ENCODE peak calls at places on chromosomes 4 and X, in eight cellular contexts. P is ovary, F is IMR-90, Q is foreskin keratinocyte, O is upper lobe of left lung, C is aorta, D is right cardiac atrium, V is breast epithelium. L is an unnamed sample.

GRCh38 chr4:1414831-1415680 is 8.8 kb upstream of the NKX1-1 start:
- DNase-seq in P (no peak), F (no peak), Q (no peak), O (peak; percentile 66), C (peak; percentile 72), D (no peak), V (no peak), L (no peak)

GRCh38 chrX:46204721-46205422 is 340.3 kb downstream of the ZNF674 start:
- DNase-seq in P (no peak), F (no peak), Q (no peak), O (no peak), C (no peak), D (no peak), V (no peak), L (no peak)

GRCh38 chr4:34422472-34422871 is 1821.8 kb downstream of the ARAP2 start:
- DNase-seq in P (no peak), F (no peak), Q (no peak), O (no peak), C (no peak), D (no peak), V (no peak), L (no peak)

GRCh38 chr4:124329134-124329533 is 383.4 kb downstream of the ANKRD50 start:
- DNase-seq in P (no peak), F (no peak), Q (no peak), O (no peak), C (no peak), D (no peak), V (no peak), L (no peak)

GRCh38 chr4:177419416-177419815 is 22.8 kb downstream of the AGA start:
- DNase-seq in P (no peak), F (no peak), Q (no peak), O (no peak), C (no peak), D (no peak), V (no peak), L (no peak)

GRCh38 chr4:42306221-42307109 is 90.8 kb upstream of the SHISA3 start:
- DNase-seq in P (no peak), F (no peak), Q (no peak), O (no peak), C (no peak), D (peak; percentile 25), V (no peak), L (no peak)

GRCh38 chr4:16267639-16268038 is 41.4 kb upstream of the TAPT1 start:
- DNase-seq in P (no peak), F (no peak), Q (no peak), O (no peak), C (no peak), D (no peak), V (no peak), L (no peak)

GRCh38 chr4:153083447-153083921 is 120.8 kb upstream of the TRIM2 start:
- DNase-seq in P (peak; percentile 37), F (peak; percentile 78), Q (peak; percentile 49), O (no peak), C (no peak), D (peak; percentile 27), V (peak; percentile 62), L (peak; percentile 85)

GRCh38 chr4:113885291-113885690 is 94.2 kb downstream of the ARSJ start:
- DNase-seq in P (no peak), F (no peak), Q (no peak), O (no peak), C (no peak), D (no peak), V (no peak), L (no peak)

GRCh38 chrX:111168314-111168713 is 72.3 kb downstream of the PAK3 start:
- DNase-seq in P (no peak), F (peak; percentile 0), Q (no peak), O (no peak), C (no peak), D (no peak), V (no peak), L (no peak)

GRCh38 chr4:1928356-1929235 is 57.4 kb downstream of the NSD2 start:
- DNase-seq in P (no peak), F (peak; percentile 27), Q (no peak), O (no peak), C (no peak), D (no peak), V (no peak), L (no peak)

GRCh38 chr4:79514637-79515320 is 106.8 kb upstream of the GK2 start:
- DNase-seq in P (no peak), F (no peak), Q (no peak), O (no peak), C (no peak), D (no peak), V (peak; percentile 17), L (no peak)

GRCh38 chr4:5280845-5281244 is 229.6 kb downstream of the STK32B start:
- DNase-seq in P (no peak), F (no peak), Q (no peak), O (no peak), C (no peak), D (no peak), V (no peak), L (no peak)
- H3K27ac ChIP-seq in P (no peak overlapping the region), F (no peak overlapping the region), Q (no peak overlapping the region), O (no peak overlapping the region), C (no peak overlapping the region), D (no peak overlapping the region), V (no peak overlapping the region), L (no peak overlapping the region)

GRCh38 chr4:167642250-167642649 is 408.0 kb upstream of the SPOCK3 start:
- DNase-seq in P (no peak), F (no peak), Q (no peak), O (no peak), C (no peak), D (no peak), V (no peak), L (no peak)
- H3K27ac ChIP-seq in P (no peak overlapping the region), F (no peak overlapping the region), Q (no peak overlapping the region), O (no peak overlapping the region), C (no peak overlapping the region), D (no peak overlapping the region), V (no peak overlapping the region), L (no peak overlapping the region)

GRCh38 chr4:118968813-118969212 is 80.2 kb downstream of the SYNPO2 start:
- DNase-seq in P (no peak), F (no peak), Q (no peak), O (no peak), C (no peak), D (no peak), V (no peak), L (no peak)

GRCh38 chr4:118967393-118967792 is 78.7 kb downstream of the SYNPO2 start:
- DNase-seq in P (peak; percentile 41), F (peak; percentile 81), Q (no peak), O (no peak), C (no peak), D (no peak), V (peak; percentile 40), L (no peak)

GRCh38 chr4:118964891-118965411 is 76.3 kb downstream of the SYNPO2 start:
- DNase-seq in P (peak; percentile 41), F (peak; percentile 70), Q (no peak), O (no peak), C (no peak), D (peak; percentile 27), V (no peak), L (no peak)

GRCh38 chr4:118969359-118969758 is 80.7 kb downstream of the SYNPO2 start:
- DNase-seq in P (peak; percentile 80), F (peak; percentile 82), Q (no peak), O (no peak), C (peak; percentile 77), D (peak; percentile 57), V (peak; percentile 71), L (no peak)

DNA sequence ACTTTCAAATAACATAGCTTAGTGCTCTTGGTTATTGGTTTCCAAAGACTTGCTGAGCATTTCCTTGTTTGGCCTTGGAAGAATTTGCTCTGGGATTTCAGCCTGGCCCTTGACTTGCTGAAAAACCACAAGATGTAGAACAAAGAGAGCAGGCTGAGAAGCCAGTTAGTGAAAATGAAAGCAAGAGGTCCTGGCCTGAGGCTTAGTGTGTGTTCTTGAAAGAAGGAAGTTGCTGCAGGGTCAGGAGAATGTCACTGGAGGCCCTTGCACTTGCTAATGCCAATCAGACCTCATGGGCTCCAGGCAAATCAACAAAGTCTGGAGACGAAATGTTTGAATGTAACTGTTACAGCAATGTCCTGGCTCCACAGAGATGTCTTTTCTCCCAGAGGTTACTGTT is 79.4 kb downstream of the SYNPO2 start:
- DNase-seq in P (peak; percentile 61), F (peak; percentile 87), Q (no peak), O (no peak), C (no peak), D (peak; percentile 41), V (peak; percentile 91), L (peak; percentile 55)
- H3K27ac ChIP-seq in P (no peak overlapping the region), F (peak overlapping the region; percentile 90), Q (no peak overlapping the region), O (peak overlapping the region; percentile 67), C (peak overlapping the region; percentile 97), D (peak overlapping the region; percentile 80), V (peak overlapping the region; percentile 87), L (peak overlapping the region; percentile 20)

GRCh38 chrX:49258749-49259124 is 5.8 kb downstream of the FOXP3 start:
- DNase-seq in P (no peak), F (no peak), Q (no peak), O (no peak), C (no peak), D (no peak), V (no peak), L (no peak)
- H3K27ac ChIP-seq in P (no peak overlapping the region), F (no peak overlapping the region), Q (no peak overlapping the region), O (no peak overlapping the region), C (no peak overlapping the region), D (no peak overlapping the region), V (no peak overlapping the region), L (no peak overlapping the region)

DNA sequence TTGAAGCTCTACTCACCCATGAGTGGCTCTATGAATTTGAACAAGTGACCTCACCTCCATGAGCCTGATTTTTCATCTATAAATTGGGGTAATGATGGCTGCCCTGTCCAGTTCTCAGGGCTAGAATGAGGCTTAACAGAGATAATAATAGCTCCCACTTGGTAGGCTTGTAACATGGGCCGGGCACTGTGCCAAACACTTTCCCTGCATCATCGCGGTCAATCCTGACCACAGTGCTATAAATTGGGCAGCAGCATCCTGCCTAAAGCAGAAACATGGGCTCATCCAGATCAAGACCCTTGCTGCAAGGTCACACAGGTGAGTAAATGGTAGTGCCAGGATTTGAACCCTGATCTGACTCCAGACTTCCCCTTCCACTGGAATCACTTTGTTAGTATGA is 12.8 kb downstream of the APLN start:
- DNase-seq in P (no peak), F (peak; percentile 51), Q (no peak), O (no peak), C (peak; percentile 76), D (no peak), V (no peak), L (no peak)
- H3K27ac ChIP-seq in P (no peak overlapping the region), F (no peak overlapping the region), Q (no peak overlapping the region), O (no peak overlapping the region), C (no peak overlapping the region), D (no peak overlapping the region), V (no peak overlapping the region), L (no peak overlapping the region)

GRCh38 chr4:57080781-57081650 is 29.2 kb downstream of the IGFBP7 start:
- DNase-seq in P (no peak), F (peak; percentile 98), Q (peak; percentile 96), O (no peak), C (peak; percentile 78), D (peak; percentile 28), V (no peak), L (no peak)
- H3K27ac ChIP-seq in P (no peak overlapping the region), F (peak overlapping the region; percentile 91), Q (peak overlapping the region; percentile 80), O (peak overlapping the region; percentile 47), C (peak overlapping the region; percentile 99), D (peak overlapping the region; percentile 43), V (peak overlapping the region; percentile 9), L (peak overlapping the region; percentile 68)

GRCh38 chrX:20547649-20548051 is 280.9 kb upstream of the RPS6KA3 start:
- DNase-seq in P (no peak), F (peak; percentile 68), Q (no peak), O (no peak), C (peak; percentile 83), D (peak; percentile 11), V (no peak), L (no peak)
- H3K27ac ChIP-seq in P (no peak overlapping the region), F (peak overlapping the region; percentile 9), Q (no peak overlapping the region), O (no peak overlapping the region), C (no peak overlapping the region), D (no peak overlapping the region), V (no peak overlapping the region), L (no peak overlapping the region)

L was measured in caudate nucleus.